ENCODE peak calls at places on chromosome 19, in four cellular contexts. V, R, X and I are unnamed samples.

GRCh38 chr19:17727843-17728242 is 8.6 kb downstream of the MAP1S start:
- DNase-seq in V (no peak), R (no peak), X (no peak), I (no peak)

GRCh38 chr19:6214881-6215541 is 64.8 kb downstream of the MLLT1 start:
- DNase-seq in V (no peak), R (no peak), X (no peak), I (peak; percentile 12)

GRCh38 chr19:13095934-13096890 is 6.4 kb downstream of the LYL1 start:
- DNase-seq in V (peak; percentile 33), R (no peak), X (peak; percentile 49), I (peak; percentile 100)

GRCh38 chr19:38740932-38741331 is 3.3 kb downstream of the CAPN12 start:
- DNase-seq in V (no peak), R (no peak), X (no peak), I (no peak)

GRCh38 chr19:40691421-40692211 is 1.2 kb upstream of the NUMBL start:
- DNase-seq in V (peak; percentile 19), R (no peak), X (no peak), I (no peak)

GRCh38 chr19:46453661-46454060 is 17.7 kb downstream of the PNMA8A start:
- DNase-seq in V (no peak), R (no peak), X (no peak), I (no peak)

GRCh38 chr19:6415592-6416190 is 8.9 kb downstream of the KHSRP start:
- DNase-seq in V (no peak), R (no peak), X (no peak), I (no peak)

GRCh38 chr19:18110833-18111232 is 13.3 kb downstream of the MAST3 start:
- DNase-seq in V (no peak), R (no peak), X (no peak), I (no peak)

GRCh38 chr19:31338069-31338767 is 11.0 kb downstream of the TSHZ3 start:
- DNase-seq in V (no peak), R (no peak), X (peak; percentile 72), I (no peak)

GRCh38 chr19:2503521-2504109 is 27.7 kb downstream of the GADD45B start:
- DNase-seq in V (peak; percentile 72), R (no peak), X (peak; percentile 31), I (no peak)

GRCh38 chr19:50300814-50301606 is 28.2 kb downstream of the KCNC3 start:
- DNase-seq in V (peak; percentile 35), R (no peak), X (no peak), I (no peak)

GRCh38 chr19:47228937-47229673 is 1.9 kb downstream of the BBC3 start:
- DNase-seq in V (no peak), R (no peak), X (no peak), I (no peak)

GRCh38 chr19:49125025-49125731 is 5.8 kb downstream of the PPFIA3 start:
- DNase-seq in V (no peak), R (no peak), X (no peak), I (no peak)

GRCh38 chr19:43414554-43414953 is at the start of gene TEX101:
- DNase-seq in V (no peak), R (no peak), X (no peak), I (no peak)

GRCh38 chr19:46610851-46611770 is 10.0 kb downstream of the CALM3 start:
- DNase-seq in V (peak; percentile 56), R (no peak), X (no peak), I (no peak)

GRCh38 chr19:1009043-1009975 is 9.1 kb downstream of the GRIN3B start:
- DNase-seq in V (no peak), R (no peak), X (no peak), I (no peak)

GRCh38 chr19:5696196-5697021 is 6.3 kb downstream of the RPL36 start:
- DNase-seq in V (no peak), R (no peak), X (no peak), I (no peak)

GRCh38 chr19:1654178-1654792 is 1.9 kb upstream of the TCF3 start:
- DNase-seq in V (no peak), R (no peak), X (no peak), I (no peak)